ENCODE peak calls at places on chromosomes 16 and 17, in four cellular contexts. D is A549, A is ovary, F is stomach. P is an unnamed sample.

GRCh38 chr16:19168173-19169080 is at the start of gene SYT17:
- DNase-seq in F (peak), A (no peak), D (peak), P (no peak)

GRCh38 chr17:70314096-70314495 is 144.8 kb downstream of the KCNJ2 start:
- DNase-seq in D (no peak), F (no peak), A (no peak), P (no peak)

GRCh38 chr16:19174478-19174877 is 6.4 kb downstream of the SYT17 start:
- DNase-seq in A (no peak), D (no peak), F (no peak), P (no peak)

GRCh38 chr16:11205754-11206459 is 50.1 kb downstream of the SOCS1 start:
- DNase-seq in A (peak), D (no peak), F (peak), P (no peak)

GRCh38 chr16:684961-685696 is 995 bp upstream of the JMJD8 start:
- DNase-seq in D (no peak), F (no peak), A (peak), P (no peak)

GRCh38 chr16:15952265-15952711 is 2.9 kb downstream of the ABCC1 start:
- DNase-seq in F (no peak), D (no peak), A (no peak), P (no peak)

GRCh38 chr17:79073016-79073705 is 1.5 kb upstream of the ENGASE start:
- DNase-seq in F (no peak), A (no peak), D (no peak), P (no peak)

GRCh38 chr17:77848257-77848656 is 110.2 kb upstream of the TNRC6C start:
- DNase-seq in F (no peak), A (no peak), D (no peak), P (no peak)

GRCh38 chr17:65518256-65518655 is 43.2 kb downstream of the AXIN2 start:
- DNase-seq in F (no peak), A (no peak), D (no peak), P (no peak)

GRCh38 chr17:37650419-37651003 is 7.3 kb upstream of the DDX52 start:
- DNase-seq in F (no peak), D (peak), A (no peak), P (no peak)

GRCh38 chr17:8893059-8893458 is 25.6 kb upstream of the PIK3R6 start:
- DNase-seq in D (no peak), A (no peak), F (no peak), P (no peak)

GRCh38 chr16:85428168-85428898 is 184.8 kb upstream of the GSE1 start:
- DNase-seq in D (peak), A (peak), F (peak), P (peak)

GRCh38 chr17:57115377-57115776 is 30.3 kb downstream of the AKAP1 start:
- DNase-seq in F (no peak), A (no peak), D (no peak), P (no peak)

GRCh38 chr16:66935319-66936011 is at the start of gene CES2:
- DNase-seq in F (peak), D (no peak), A (no peak), P (peak)

GRCh38 chr17:74414510-74414909 is 17.4 kb upstream of the GPRC5C start:
- DNase-seq in A (no peak), D (no peak), F (no peak), P (no peak)

GRCh38 chr17:40596261-40596919 is 31.1 kb upstream of the CCR7 start:
- DNase-seq in F (no peak), D (peak), A (no peak), P (no peak)

GRCh38 chr17:55157165-55157564 is 107.6 kb upstream of the HLF start:
- DNase-seq in A (no peak), D (no peak), F (no peak), P (no peak)

GRCh38 chr16:66211651-66212050 is 154.8 kb upstream of the CDH5 start:
- DNase-seq in A (no peak), F (no peak), D (no peak), P (no peak)

GRCh38 chr16:56363181-56363716 is 62.1 kb downstream of the AMFR start:
- DNase-seq in A (no peak), D (no peak), F (no peak), P (no peak)

GRCh38 chr17:10844667-10845387 is 6.9 kb upstream of the PIRT start:
- DNase-seq in D (peak), A (peak), F (peak), P (peak)

GRCh38 chr17:57490890-57491289 is 234.6 kb downstream of the MSI2 start:
- DNase-seq in D (no peak), A (no peak), F (no peak), P (no peak)

GRCh38 chr17:35238817-35239216 is 4.1 kb upstream of the SLFN5 start:
- DNase-seq in D (peak), A (no peak), F (no peak), P (no peak)

GRCh38 chr17:58273453-58274104 is 7.2 kb downstream of the MPO start:
- DNase-seq in D (peak), A (no peak), F (no peak), P (peak)

GRCh38 chr17:7626956-7627249 is 718 bp downstream of the SAT2 start:
- DNase-seq in F (no peak), A (no peak), D (no peak), P (no peak)

GRCh38 chr17:79628861-79629547 is 18.2 kb upstream of the RBFOX3 start:
- DNase-seq in D (no peak), F (peak), A (peak), P (no peak)

GRCh38 chr16:57592591-57593003 is 35.8 kb upstream of the ADGRG1 start:
- DNase-seq in F (peak), A (no peak), D (no peak), P (no peak)

GRCh38 chr17:7304179-7304578 is 3.2 kb upstream of the EIF5A start:
- DNase-seq in D (no peak), F (no peak), A (no peak), P (no peak)

GRCh38 chr17:10036511-10037061 is 131.5 kb upstream of the RCVRN start:
- DNase-seq in D (no peak), A (peak), F (no peak), P (no peak)

GRCh38 chr16:23728112-23728477 is 15.1 kb upstream of the ERN2 start:
- DNase-seq in F (no peak), A (no peak), D (no peak), P (peak)

GRCh38 chr17:65328567-65328966 is 191.4 kb downstream of the RGS9 start:
- DNase-seq in F (no peak), A (no peak), D (no peak), P (no peak)

GRCh38 chr16:22222998-22223397 is 16.9 kb downstream of the EEF2K start:
- DNase-seq in A (no peak), D (no peak), F (no peak), P (no peak)

GRCh38 chr16:48035142-48035541 is 120.7 kb downstream of the ABCC12 start:
- DNase-seq in F (no peak), D (no peak), A (no peak), P (peak)

GRCh38 chr17:71409712-71410111 is 711.1 kb upstream of the SOX9 start:
- DNase-seq in F (no peak), D (no peak), A (no peak), P (no peak)

GRCh38 chr16:75254359-75254837 is 3.0 kb upstream of the BCAR1 start:
- DNase-seq in D (peak), A (no peak), F (no peak), P (peak)

GRCh38 chr16:619476-620100 is 11.2 kb upstream of the WFIKKN1 start:
- DNase-seq in D (no peak), F (no peak), A (no peak), P (no peak)

GRCh38 chr17:44652727-44653126 is 3.5 kb upstream of the MEIOC start:
- DNase-seq in D (no peak), F (no peak), A (no peak), P (no peak)

GRCh38 chr17:78815696-78816095 is 24.9 kb downstream of the USP36 start:
- DNase-seq in F (no peak), D (no peak), A (no peak), P (no peak)

GRCh38 chr16:56246051-56246817 is 54.9 kb downstream of the GNAO1 start:
- DNase-seq in F (no peak), D (no peak), A (no peak), P (no peak)

GRCh38 chr17:29760279-29760721 is 137.6 kb upstream of the CORO6 start:
- DNase-seq in A (no peak), F (no peak), D (peak), P (no peak)

GRCh38 chr17:28227278-28228108 is 91.5 kb upstream of the TMEM97 start:
- DNase-seq in F (peak), D (peak), A (peak), P (no peak)
- TF ChIP-seq POLR2A in F (peak), D (peak), A (no peak), P (no peak)

GRCh38 chr16:68298907-68299515 is 11.7 kb downstream of the SLC7A6OS start:
- DNase-seq in F (peak), D (no peak), A (no peak), P (peak)
- TF ChIP-seq CTCF in F (no peak), D (no peak), A (no peak), P (no peak)

DNA sequence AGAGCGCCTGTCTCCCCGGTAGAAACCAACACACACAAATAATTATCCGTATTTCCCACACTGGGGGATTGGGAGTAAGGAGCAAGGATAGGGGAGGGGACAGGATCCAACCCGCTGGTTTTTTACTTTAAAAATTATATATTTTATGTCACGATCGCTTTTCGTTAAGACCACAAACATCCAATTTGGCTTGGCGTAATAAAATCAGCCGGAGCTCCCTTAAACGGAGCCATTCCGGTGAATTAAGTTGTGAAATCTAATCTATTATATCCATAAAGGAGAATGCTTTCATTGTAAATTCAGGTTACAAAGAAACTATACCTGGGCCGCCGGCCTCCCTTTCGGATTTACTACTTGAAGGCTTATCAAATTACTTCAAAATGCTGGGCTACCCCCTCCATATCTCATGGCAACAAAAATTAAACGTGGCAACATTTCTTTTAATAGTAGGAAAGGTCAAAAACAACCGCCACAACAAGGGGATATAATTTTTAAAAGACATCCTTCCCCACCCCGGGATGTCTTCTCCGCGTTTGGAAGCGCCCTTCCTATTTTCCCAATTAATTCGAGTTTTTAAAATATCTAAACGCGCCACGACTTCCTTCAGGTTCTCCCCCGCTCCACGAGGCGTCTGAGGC is 47.1 kb upstream of the SLC38A10 start:
- DNase-seq in F (no peak), A (no peak), D (no peak), P (no peak)
- TF ChIP-seq POLR2A in F (no peak), A (no peak), D (no peak), P (no peak)

DNA sequence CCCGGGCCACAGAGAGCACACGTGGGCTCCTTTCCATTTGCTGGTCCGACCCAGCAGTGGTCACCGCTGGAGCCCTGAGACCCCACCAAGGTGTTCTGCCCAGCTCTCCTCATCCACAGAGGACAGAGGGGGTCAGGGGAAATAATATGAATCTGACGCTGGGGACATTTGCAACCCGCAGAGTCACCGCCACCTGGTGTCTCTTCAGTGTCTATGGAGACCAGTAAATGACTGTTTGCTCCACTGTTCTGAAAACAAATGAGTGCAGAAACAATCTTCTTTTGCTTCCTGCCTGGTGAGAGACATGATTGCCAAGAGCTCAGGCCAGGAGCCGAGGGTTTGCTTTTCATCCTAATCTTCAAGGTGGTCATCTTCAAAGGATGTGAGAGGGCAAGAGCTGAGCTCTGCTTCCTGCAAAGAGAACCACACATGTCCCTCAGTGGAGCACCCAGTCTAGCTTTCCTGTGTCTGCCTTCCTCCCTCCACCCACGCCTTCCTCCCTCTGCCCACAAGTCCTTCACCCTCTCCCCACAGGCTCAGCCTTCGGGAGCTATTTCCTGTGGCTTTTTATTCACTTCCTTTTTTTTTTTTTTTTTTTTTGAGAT is 14.7 kb upstream of the KLHDC4 start:
- DNase-seq in A (no peak), D (no peak), F (peak), P (no peak)
- TF ChIP-seq CTCF in A (no peak), D (no peak), F (no peak), P (no peak)

DNA sequence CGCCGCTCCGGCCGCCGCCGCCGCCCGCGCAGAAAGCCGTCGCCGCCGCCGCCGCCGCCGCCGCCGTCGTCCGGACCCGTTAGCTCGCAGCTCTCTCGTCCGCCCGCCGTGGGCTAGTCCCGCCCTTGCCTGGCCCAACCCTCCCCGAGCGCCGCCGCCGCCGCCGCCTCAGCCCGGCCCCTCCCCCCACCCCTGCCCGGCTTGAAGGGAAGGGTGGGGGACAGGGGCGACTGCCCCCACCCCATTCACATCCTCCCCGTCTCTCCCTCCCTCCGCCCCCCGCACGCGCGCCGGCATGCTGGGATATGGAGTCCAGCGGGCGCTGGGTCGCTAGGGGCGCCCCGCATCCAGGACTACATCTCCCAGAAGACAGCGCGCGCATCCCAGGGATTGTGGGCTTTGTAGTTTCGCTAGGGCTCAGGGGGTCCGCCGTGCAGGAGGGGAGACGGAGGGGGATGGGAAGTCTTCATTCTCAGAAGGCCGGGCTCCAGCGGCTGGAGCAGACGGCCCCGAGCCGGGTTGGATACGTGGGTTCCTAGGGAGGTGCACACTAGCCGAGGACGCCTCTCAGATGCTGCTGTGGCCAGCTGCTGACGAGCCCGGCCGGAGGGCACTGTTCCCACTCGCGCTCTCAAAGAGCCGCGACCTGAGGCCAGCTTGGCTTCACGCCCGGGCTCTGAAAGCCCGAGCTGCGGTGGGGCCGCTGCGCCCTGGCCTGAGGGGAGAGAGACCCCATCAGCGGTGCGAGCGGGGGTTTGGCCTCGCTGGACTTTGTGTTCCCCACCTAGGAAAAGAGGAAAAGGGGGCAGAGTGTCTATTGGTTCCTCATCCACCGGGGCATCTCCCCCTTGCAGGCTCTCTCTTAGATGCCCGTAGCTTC is at the start of gene ST3GAL2:
- DNase-seq in D (peak), F (peak), A (peak), P (peak)
- TF ChIP-seq POLR2A in D (peak), F (no peak), A (no peak), P (no peak)

GRCh38 chr16:25914357-25914962 is 222.7 kb downstream of the HS3ST4 start:
- DNase-seq in D (no peak), A (no peak), F (no peak), P (no peak)
- TF ChIP-seq CTCF in D (no peak), A (no peak), F (no peak), P (no peak)

DNA sequence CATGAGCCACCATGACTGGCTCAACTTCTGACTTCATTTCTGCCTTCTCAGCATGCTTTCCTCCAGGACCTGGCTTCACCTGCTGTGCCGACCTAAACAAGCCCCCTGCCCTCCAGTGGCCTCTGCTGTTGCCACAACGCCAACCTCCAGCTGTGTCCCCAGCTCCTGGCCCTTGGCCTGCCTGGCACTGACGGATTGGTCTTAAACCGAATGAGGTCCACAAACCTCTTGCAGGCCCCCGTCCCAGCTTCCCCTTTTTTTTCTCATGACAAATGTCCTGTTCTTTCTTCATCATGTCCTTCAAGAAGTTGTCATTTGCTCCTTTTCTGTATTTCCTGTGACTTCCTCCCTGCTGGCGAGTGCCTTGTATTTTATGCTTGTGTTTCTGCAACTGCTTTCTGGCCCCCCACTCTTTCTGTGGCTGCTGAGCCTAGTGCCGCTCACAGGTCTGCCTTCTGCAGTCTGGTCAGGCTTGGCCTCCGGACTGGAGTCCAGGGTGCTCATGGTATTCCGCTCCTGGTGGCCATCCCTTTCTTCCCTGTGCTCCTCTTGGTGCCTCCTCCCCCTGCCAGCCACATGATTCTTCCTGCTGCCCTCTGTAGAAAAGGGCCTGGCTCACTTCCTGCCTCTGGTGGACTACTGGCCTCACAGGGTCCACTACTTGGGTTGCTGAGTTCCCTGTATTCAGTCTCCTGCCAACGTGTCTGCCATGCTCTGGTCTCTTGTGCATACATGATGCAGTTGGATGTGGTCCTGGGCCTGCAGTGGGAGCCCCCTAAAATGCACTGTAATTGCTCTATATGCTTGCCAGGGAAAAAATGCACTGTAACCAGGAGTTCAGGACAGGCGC is 2.9 kb downstream of the ATP6V0C start:
- DNase-seq in F (no peak), A (no peak), D (no peak), P (no peak)
- TF ChIP-seq POLR2A in F (no peak), A (no peak), D (no peak), P (no peak)

DNA sequence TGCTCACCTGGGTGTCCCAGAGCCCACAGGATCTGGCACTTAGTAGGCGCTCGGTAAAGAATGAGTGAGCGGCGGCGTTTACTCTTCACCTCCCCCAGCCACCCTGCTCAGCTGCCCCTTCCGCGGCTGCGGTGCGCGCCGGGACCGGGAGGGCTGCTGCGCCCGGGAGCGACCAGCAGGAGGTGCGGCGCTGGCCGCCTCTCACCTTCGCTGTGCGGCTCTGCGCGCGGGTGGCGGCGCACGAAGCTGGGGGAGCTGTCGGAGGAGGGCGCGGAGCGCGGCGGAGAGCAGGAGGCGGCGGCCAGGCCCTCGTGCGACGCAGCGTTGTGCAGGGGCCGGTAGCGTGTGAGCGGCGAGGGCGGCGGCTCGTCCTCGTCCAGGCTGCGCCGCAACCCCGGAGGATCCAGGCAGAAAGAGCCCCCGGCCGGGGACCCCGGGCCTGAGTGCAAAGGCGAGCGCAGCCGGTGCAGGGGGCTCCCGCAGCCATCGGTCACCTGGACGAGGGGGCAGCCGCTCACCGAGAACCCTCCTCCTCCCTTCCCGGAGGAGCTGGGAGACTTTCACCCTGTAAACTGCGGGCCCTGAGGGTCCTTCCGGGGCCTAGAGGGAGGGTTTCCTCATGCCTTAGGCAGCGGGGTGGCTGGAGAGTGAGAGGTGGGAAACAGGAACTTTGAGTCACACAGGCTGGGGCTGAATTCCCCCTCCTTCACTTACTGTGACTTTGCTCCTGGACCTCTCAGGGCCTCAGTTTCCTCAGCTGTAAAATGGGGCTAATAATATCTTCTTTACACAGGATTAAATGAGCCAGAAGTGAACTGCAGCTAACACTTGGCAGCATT is 12.5 kb downstream of the SAMD14 start:
- DNase-seq in F (peak), D (peak), A (peak), P (no peak)
- TF ChIP-seq CTCF in F (peak), D (peak), A (peak), P (no peak)